ENCODE peak calls at places on chromosomes 16 and 17, in eight cellular contexts. X, M, W, C, A, R, H and J are unnamed samples.

GRCh38 chr17:68318103-68318991 is 27.1 kb downstream of the ARSG start:
- DNase-seq in A (peak; percentile 85), W (no peak), M (no peak), C (peak; percentile 41), H (no peak), X (no peak), R (no peak), J (no peak)

GRCh38 chr17:38729886-38730525 is at the start of gene CISD3:
- DNase-seq in X (peak; percentile 71), M (peak; percentile 95), W (peak; percentile 93), A (peak; percentile 69), R (peak; percentile 80), C (peak; percentile 97), H (peak; percentile 86), J (peak; percentile 84)

GRCh38 chr16:58096249-58096648 is 32.9 kb downstream of the CFAP20 start:
- DNase-seq in M (no peak), C (no peak), W (no peak), X (no peak), A (no peak), R (no peak), H (no peak), J (no peak)

GRCh38 chr16:89023621-89024511 is 46.9 kb upstream of the CBFA2T3 start:
- DNase-seq in H (no peak), X (no peak), C (no peak), R (no peak), W (peak; percentile 13), A (no peak), M (no peak), J (no peak)

GRCh38 chr16:84689126-84689525 is 10.7 kb upstream of the USP10 start:
- DNase-seq in R (no peak), C (peak; percentile 65), M (no peak), W (no peak), X (no peak), A (peak; percentile 68), H (no peak), J (no peak)

GRCh38 chr16:10876799-10877341 is at the start of gene CIITA:
- DNase-seq in R (peak; percentile 35), A (peak; percentile 97), W (peak; percentile 88), C (peak; percentile 82), X (peak; percentile 23), H (no peak), M (peak; percentile 86), J (no peak)

GRCh38 chr16:25063865-25064264 is 47.7 kb upstream of the LCMT1 start:
- DNase-seq in M (no peak), W (no peak), A (peak; percentile 15), X (no peak), R (no peak), H (no peak), C (peak; percentile 74), J (no peak)

GRCh38 chr16:87860553-87861299 is 8.6 kb downstream of the SLC7A5 start:
- DNase-seq in M (no peak), W (peak; percentile 66), R (no peak), A (peak; percentile 76), H (no peak), X (no peak), C (no peak), J (no peak)

GRCh38 chr16:75256059-75256870 is 4.8 kb upstream of the BCAR1 start:
- DNase-seq in A (no peak), H (no peak), R (no peak), M (no peak), X (no peak), C (peak; percentile 12), W (peak; percentile 57), J (no peak)

GRCh38 chr17:34146440-34147043 is 108.5 kb upstream of the CCL2 start:
- DNase-seq in R (peak; percentile 39), A (peak; percentile 23), C (peak; percentile 12), X (peak; percentile 8), M (peak; percentile 71), H (peak; percentile 8), W (peak; percentile 53), J (peak; percentile 27)